ENCODE peak calls at places on chromosome 1, in four cellular contexts. T is H1, B is IMR-90, F is upper lobe of left lung. S is an unnamed sample.

GRCh38 chr1:63893976-63894375 is 120.2 kb downstream of the ROR1 start:
- DNase-seq in F (no peak), B (no peak), T (no peak), S (no peak)

GRCh38 chr1:14881775-14882672 is 271.5 kb upstream of the TMEM51 start:
- DNase-seq in B (peak; percentile 9), F (no peak), T (no peak), S (no peak)

GRCh38 chr1:115337633-115338456 is at the start of gene NGF:
- DNase-seq in F (peak; percentile 88), B (peak; percentile 78), T (peak; percentile 82), S (no peak)

GRCh38 chr1:55204997-55205396 is 10.2 kb downstream of the USP24 start:
- DNase-seq in T (no peak), F (no peak), B (no peak), S (no peak)

GRCh38 chr1:23996700-23997229 is 16.6 kb upstream of the SRSF10 start:
- DNase-seq in B (no peak), F (no peak), T (no peak), S (no peak)

GRCh38 chr1:235612761-235613160 is 36.8 kb downstream of the GNG4 start:
- DNase-seq in F (no peak), B (no peak), T (no peak), S (no peak)

GRCh38 chr1:31674626-31675025 is 29.2 kb downstream of the COL16A1 start:
- DNase-seq in T (no peak), B (no peak), F (no peak), S (no peak)

GRCh38 chr1:31648190-31648589 is 3.5 kb upstream of the PEF1 start:
- DNase-seq in T (no peak), B (no peak), F (no peak), S (no peak)

GRCh38 chr1:156816561-156817328 is at the start of gene SH2D2A:
- DNase-seq in B (peak; percentile 41), T (no peak), F (no peak), S (no peak)

GRCh38 chr1:156814571-156815260 is 1.9 kb downstream of the SH2D2A start:
- DNase-seq in B (no peak), T (no peak), F (peak; percentile 60), S (no peak)

GRCh38 chr1:156813750-156814570 is 2.7 kb downstream of the SH2D2A start:
- DNase-seq in B (peak; percentile 33), T (peak; percentile 91), F (peak; percentile 93), S (no peak)

GRCh38 chr1:156815851-156816536 is 654 bp downstream of the SH2D2A start:
- DNase-seq in T (no peak), F (no peak), B (no peak), S (no peak)

DNA sequence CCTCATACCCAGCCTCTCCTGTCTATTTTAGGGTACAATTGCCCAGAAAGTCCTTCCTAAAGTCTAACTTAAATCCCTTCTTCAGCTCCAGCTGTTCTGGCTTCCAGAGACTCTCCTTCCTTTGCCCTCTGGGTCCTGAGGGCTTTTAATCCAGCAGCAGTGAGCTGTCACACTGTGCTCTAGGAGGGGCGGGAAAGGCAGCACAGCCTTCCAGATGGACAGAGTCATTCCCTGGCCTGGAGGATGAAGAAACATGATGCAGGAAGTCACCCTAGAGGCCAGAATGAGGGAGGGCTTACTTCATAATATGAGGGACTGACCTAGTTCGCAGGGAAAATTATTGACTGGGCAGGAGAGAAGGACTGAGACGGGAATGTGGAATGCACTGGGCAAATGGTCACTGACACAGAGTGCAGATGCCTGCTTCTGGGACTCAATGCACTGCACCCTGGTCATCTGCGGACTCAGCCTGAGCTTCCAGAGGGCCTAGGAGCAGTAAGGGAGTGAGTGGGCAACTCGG is 1.3 kb downstream of the SH2D2A start:
- DNase-seq in B (peak; percentile 90), F (no peak), T (no peak), S (peak; percentile 66)
- H3K4me3 ChIP-seq in B (no peak overlapping the region), F (peak overlapping the region; percentile 18), T (no peak overlapping the region), S (no peak overlapping the region)

DNA sequence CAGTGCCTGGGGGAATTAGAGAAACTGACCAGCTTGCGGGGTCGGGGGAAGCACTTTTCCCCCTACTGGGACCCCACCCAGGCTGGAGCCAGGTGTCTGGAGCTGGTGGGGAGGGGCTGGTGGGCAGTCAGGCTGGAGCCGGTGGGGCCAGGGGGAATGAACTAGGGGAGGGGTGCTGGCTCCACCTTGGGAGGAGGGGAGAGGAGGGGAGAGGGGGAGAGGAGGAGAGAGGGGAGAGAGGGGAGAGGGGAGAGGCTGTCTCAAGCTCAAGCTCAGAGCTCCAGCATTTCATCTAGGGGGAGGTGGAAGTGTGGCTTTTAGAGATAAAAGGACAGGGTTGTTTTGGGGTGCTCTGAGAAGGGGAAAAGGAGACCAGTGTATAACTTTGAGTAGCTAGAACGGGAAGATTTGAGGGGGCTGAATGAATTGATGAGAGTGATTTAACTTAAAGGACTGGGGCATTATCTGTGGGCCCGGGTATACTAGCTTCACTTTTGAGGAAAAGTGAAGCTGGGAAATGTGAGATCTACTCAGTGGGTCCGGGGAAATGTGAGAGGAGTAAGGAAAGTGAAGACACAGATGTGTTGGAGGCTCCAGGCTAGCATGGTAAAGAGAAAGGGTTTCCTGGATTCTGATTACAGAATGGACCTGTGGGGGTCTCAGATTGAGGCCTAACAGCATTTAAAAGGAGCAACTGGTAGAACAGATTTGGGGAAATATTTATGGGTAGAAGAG is 2.8 kb downstream of the EFNA1 start:
- DNase-seq in B (no peak), F (no peak), T (no peak), S (no peak)
- H3K27me3 ChIP-seq in B (peaks cover 33% of the 10 kb centered on the region), F (peaks cover 5% of the 10 kb centered on the region), T (peaks cover 25% of the 10 kb centered on the region), S (peaks cover 37% of the 10 kb centered on the region)

DNA sequence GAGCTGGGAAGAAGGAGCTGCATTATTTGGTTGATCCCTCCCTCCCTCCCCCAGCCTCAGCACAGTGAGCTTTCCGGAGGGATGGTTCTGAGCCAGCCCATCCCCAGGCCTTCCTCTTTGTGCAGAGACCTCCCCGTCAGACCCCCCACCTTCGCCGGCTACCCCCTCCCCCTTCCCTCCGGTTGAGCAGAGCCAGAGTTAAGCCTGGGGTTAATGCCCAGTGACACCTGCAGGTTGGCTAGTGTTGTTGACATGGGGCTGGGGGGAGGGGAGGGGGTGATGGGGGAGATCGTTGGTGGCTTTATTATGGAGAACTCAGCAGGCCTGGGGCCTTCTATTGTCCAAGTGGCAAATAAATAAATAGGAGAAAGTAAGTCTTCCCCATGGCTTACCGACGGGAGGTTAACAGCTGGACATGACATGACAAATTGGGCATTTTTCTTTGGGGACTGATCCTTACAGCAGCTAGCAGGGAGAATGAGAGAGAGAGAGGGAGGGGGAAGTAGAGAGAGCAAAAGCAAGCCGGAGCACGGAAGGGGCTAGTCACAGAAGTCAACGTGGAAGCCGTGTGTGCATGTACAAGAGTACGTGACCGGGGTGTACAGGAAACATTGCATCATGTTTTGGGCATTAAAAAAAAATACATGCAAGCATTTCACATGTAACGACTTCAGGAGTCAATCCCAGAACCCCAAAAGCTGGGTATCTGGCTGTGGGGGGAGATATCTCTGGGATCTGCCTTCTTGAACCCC is 131.0 kb downstream of the TMEM53 start:
- DNase-seq in B (no peak), F (no peak), T (peak; percentile 75), S (no peak)
- H3K4me3 ChIP-seq in B (no peak overlapping the region), F (no peak overlapping the region), T (peak overlapping the region; percentile 26), S (no peak overlapping the region)

GRCh38 chr1:10784998-10785854 is 11.2 kb downstream of the CASZ1 start:
- DNase-seq in T (no peak), F (no peak), B (no peak), S (no peak)
- H3K27me3 ChIP-seq in T (no peaks in the 10 kb centered on the region), F (no peaks in the 10 kb centered on the region), B (peaks cover 71% of the 10 kb centered on the region), S (peaks cover 17% of the 10 kb centered on the region)

GRCh38 chr1:47710075-47711071 is 272.5 kb downstream of the FOXD2 start:
- DNase-seq in B (peak; percentile 37), F (peak; percentile 97), T (peak; percentile 97), S (no peak)

GRCh38 chr1:47707887-47708535 is 270.2 kb downstream of the FOXD2 start:
- DNase-seq in T (no peak), B (no peak), F (no peak), S (no peak)

GRCh38 chr1:47711211-47711847 is 273.5 kb downstream of the FOXD2 start:
- DNase-seq in F (peak; percentile 15), B (no peak), T (no peak), S (no peak)

GRCh38 chr1:47708658-47709301 is 270.9 kb downstream of the FOXD2 start:
- DNase-seq in B (no peak), T (peak; percentile 79), F (peak; percentile 75), S (no peak)

DNA sequence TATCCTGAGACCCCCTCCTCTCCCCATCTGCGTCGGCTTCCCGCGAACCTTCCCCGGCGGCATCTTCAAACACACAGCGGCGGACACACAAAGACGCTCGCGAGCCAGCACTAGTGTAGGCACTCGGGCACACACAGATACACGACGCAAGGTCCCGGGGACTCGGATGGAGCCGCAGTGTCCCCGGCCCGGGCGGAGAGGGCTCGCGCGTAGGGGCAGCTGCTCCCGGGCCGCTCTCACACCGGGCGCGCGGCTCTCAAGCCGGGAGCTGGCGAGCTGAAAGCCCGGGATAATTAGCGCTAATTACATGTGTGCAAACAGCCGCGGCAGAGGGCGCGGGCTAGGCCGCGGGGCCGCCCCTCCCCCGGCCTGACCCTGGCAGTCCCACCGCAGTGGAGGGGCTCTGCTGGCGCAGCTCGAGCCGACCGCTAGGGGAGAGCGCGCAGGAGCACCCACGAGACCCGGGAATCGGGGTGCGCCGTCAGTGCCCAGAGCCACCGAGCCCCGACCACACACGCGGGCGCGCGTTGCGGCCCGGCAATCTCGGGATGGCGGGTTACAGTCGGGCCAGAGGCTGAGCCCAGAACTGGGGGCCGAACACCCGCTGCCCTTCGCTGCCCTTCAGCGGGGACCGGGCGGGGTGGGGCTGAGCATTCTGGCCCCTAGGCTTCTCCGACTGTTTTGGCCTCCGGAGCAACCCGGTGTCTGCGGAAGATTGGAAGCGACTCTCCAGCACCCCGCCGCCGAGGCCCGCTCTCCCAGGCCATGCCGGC is 271.6 kb downstream of the FOXD2 start:
- DNase-seq in T (peak; percentile 78), B (no peak), F (peak; percentile 87), S (no peak)
- H3K4me3 ChIP-seq in T (peak overlapping the region; percentile 42), B (peak overlapping the region; percentile 5), F (peak overlapping the region; percentile 23), S (peak overlapping the region; percentile 20)

DNA sequence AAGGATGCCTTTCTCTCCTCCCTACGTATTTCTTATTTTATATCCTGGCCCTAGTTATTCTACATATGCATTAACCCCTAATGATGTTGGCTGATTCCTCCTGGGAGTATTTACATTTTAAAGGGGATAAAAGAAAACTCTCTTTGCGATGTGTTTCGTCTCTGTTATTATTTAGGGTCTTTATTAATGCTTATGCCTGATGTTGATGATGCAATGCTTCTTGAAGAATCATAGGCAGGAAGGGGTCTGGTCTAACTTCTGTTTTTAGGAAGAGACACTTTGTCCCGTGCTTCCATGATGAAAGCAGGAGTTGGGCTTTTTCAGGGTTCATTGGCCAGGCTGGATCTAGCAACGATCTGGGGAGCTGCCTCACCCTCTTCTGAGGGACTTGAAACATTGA is 761 bp upstream of the NPHS2 start:
- DNase-seq in T (no peak), B (no peak), F (no peak), S (no peak)
- H3K27me3 ChIP-seq in T (peaks cover 19% of the 10 kb centered on the region), B (peaks cover 29% of the 10 kb centered on the region), F (peaks cover 9% of the 10 kb centered on the region), S (peaks cover 17% of the 10 kb centered on the region)

GRCh38 chr1:244837597-244838258 is 2.3 kb downstream of the COX20 start:
- DNase-seq in F (no peak), B (no peak), T (no peak), S (no peak)
- H3K4me3 ChIP-seq in F (no peak overlapping the region), B (no peak overlapping the region), T (no peak overlapping the region), S (no peak overlapping the region)

GRCh38 chr1:147086129-147086528 is 86.1 kb downstream of the PRKAB2 start:
- DNase-seq in T (no peak), B (no peak), F (no peak), S (no peak)
- H3K27me3 ChIP-seq in T (peaks cover 6% of the 10 kb centered on the region), B (peaks cover 18% of the 10 kb centered on the region), F (peaks cover 3% of the 10 kb centered on the region), S (peaks cover 9% of the 10 kb centered on the region)